ENCODE peak calls at places on chromosome 9, in four cellular contexts. C is H54, D is A549, I is M059J. U is an unnamed sample.

GRCh38 chr9:99732715-99733114 is 89.0 kb upstream of the NR4A3 start:
- DNase-seq in C (no peak), I (no peak), D (no peak), U (no peak)

GRCh38 chr9:3887121-3887797 is 361.5 kb upstream of the RFX3 start:
- DNase-seq in D (no peak), I (no peak), C (no peak), U (no peak)

GRCh38 chr9:95773061-95773433 is 102.4 kb upstream of the ERCC6L2 start:
- DNase-seq in C (no peak), I (peak; percentile 75), D (no peak), U (no peak)

GRCh38 chr9:136769710-136770191 is 5.4 kb upstream of the LCN15 start:
- DNase-seq in I (no peak), D (peak; percentile 58), C (peak; percentile 89), U (peak; percentile 61)

GRCh38 chr9:129769582-129770107 is 16.8 kb upstream of the PTGES start:
- DNase-seq in I (no peak), D (no peak), C (no peak), U (no peak)

GRCh38 chr9:117184173-117184572 is 230.7 kb downstream of the ASTN2 start:
- DNase-seq in I (no peak), C (no peak), D (no peak), U (no peak)

GRCh38 chr9:20683351-20684034 is 566 bp upstream of the FOCAD start:
- DNase-seq in C (peak; percentile 11), I (peak; percentile 73), D (peak; percentile 45), U (peak; percentile 1)

GRCh38 chr9:93276973-93277372 is 93.0 kb downstream of the WNK2 start:
- DNase-seq in D (no peak), C (no peak), I (no peak), U (no peak)

GRCh38 chr9:85522459-85523092 is 219.2 kb downstream of the AGTPBP1 start:
- DNase-seq in C (no peak), D (peak; percentile 44), I (no peak), U (no peak)

GRCh38 chr9:29928072-29928471 is 2354.8 kb upstream of the C9orf72 start:
- DNase-seq in I (no peak), C (no peak), D (no peak), U (no peak)

GRCh38 chr9:104238668-104239067 is 144.6 kb downstream of the SMC2 start:
- DNase-seq in D (no peak), C (no peak), I (no peak), U (no peak)

GRCh38 chr9:129175515-129175824 is 2.6 kb downstream of the IER5L start:
- DNase-seq in D (no peak), I (no peak), C (no peak), U (no peak)

GRCh38 chr9:92714787-92715487 is 45.0 kb upstream of the IPPK start:
- DNase-seq in C (no peak), I (no peak), D (no peak), U (no peak)

GRCh38 chr9:78707481-78707977 is 410.6 kb downstream of the PSAT1 start:
- DNase-seq in D (no peak), I (peak; percentile 89), C (peak; percentile 15), U (peak; percentile 33)

GRCh38 chr9:5493597-5494511 is 16.5 kb upstream of the PDCD1LG2 start:
- DNase-seq in C (peak; percentile 46), I (peak; percentile 96), D (peak; percentile 40), U (no peak)

GRCh38 chr9:25724424-25724823 is 46.2 kb upstream of the TUSC1 start:
- DNase-seq in I (peak; percentile 80), D (no peak), C (peak; percentile 26), U (peak; percentile 28)

GRCh38 chr9:129898205-129898604 is 62.9 kb downstream of the USP20 start:
- DNase-seq in C (peak; percentile 26), I (peak; percentile 24), D (peak; percentile 68), U (no peak)

GRCh38 chr9:87888501-87888900 is 5.8 kb downstream of the SPATA31E1 start:
- DNase-seq in I (no peak), C (no peak), D (no peak), U (no peak)

GRCh38 chr9:34651876-34652602 is at the start of gene IL11RA:
- DNase-seq in D (peak; percentile 91), C (peak; percentile 67), I (peak; percentile 92), U (peak; percentile 88)

GRCh38 chr9:29213374-29214161 is 1640.3 kb upstream of the C9orf72 start:
- DNase-seq in I (peak; percentile 17), C (no peak), D (peak; percentile 33), U (peak; percentile 4)

GRCh38 chr9:132182609-132183073 is 20.8 kb downstream of the NTNG2 start:
- DNase-seq in D (peak; percentile 26), C (no peak), I (peak; percentile 40), U (peak; percentile 46)

GRCh38 chr9:92706218-92706940 is 36.4 kb upstream of the IPPK start:
- DNase-seq in D (peak; percentile 35), C (no peak), I (peak; percentile 42), U (no peak)

GRCh38 chr9:97874617-97875016 is 21.6 kb downstream of the FOXE1 start:
- DNase-seq in C (no peak), I (no peak), D (no peak), U (no peak)

GRCh38 chr9:38033956-38034355 is 35.1 kb downstream of the SHB start:
- DNase-seq in C (no peak), I (no peak), D (no peak), U (no peak)

GRCh38 chr9:137068539-137069507 is 1.5 kb downstream of the SAPCD2 start:
- DNase-seq in C (no peak), D (no peak), I (no peak), U (no peak)

GRCh38 chr9:28735943-28736342 is 1162.7 kb upstream of the C9orf72 start:
- DNase-seq in I (no peak), C (no peak), D (no peak), U (no peak)

GRCh38 chr9:77980622-77981021 is 51.0 kb downstream of the GNAQ start:
- DNase-seq in D (no peak), C (no peak), I (no peak), U (peak; percentile 50)

GRCh38 chr9:98253563-98253962 is 1.9 kb downstream of the TBC1D2 start:
- DNase-seq in I (no peak), D (no peak), C (no peak), U (no peak)

GRCh38 chr9:95516736-95517558 is at the start of gene PTCH1:
- DNase-seq in I (peak; percentile 51), C (no peak), D (peak; percentile 42), U (no peak)

GRCh38 chr9:111438576-111439235 is 45.5 kb downstream of the ECPAS start:
- DNase-seq in D (no peak), C (no peak), I (peak; percentile 24), U (no peak)

GRCh38 chr9:84851935-84852585 is 182.5 kb downstream of the NTRK2 start:
- DNase-seq in C (peak; percentile 22), D (peak; percentile 94), I (peak; percentile 95), U (peak; percentile 12)

GRCh38 chr9:75983320-75983719 is 92.8 kb downstream of the PCSK5 start:
- DNase-seq in I (no peak), D (no peak), C (no peak), U (no peak)

GRCh38 chr9:9352877-9353481 is 1259.8 kb downstream of the PTPRD start:
- DNase-seq in I (no peak), D (no peak), C (no peak), U (no peak)

GRCh38 chr9:136107953-136108647 is 10.6 kb downstream of the TMEM250 start:
- DNase-seq in D (no peak), I (no peak), C (no peak), U (no peak)

GRCh38 chr9:78073722-78074121 is 42.1 kb upstream of the GNAQ start:
- DNase-seq in D (no peak), I (no peak), C (no peak), U (no peak)

GRCh38 chr9:135960328-135961276 is 571 bp downstream of the UBAC1 start:
- DNase-seq in D (no peak), C (peak; percentile 79), I (peak; percentile 38), U (no peak)

GRCh38 chr9:35907732-35908483 is 1.4 kb upstream of the SPAAR start:
- DNase-seq in D (peak; percentile 88), C (peak; percentile 60), I (peak; percentile 98), U (peak; percentile 92)

GRCh38 chr9:33375238-33375840 is 27.0 kb downstream of the AQP7 start:
- DNase-seq in C (no peak), I (no peak), D (no peak), U (no peak)

U was measured in COLO829.